ENCODE peak calls at places on chromosomes 13 and 19, in nine cellular contexts. H is HAP-1, V is Caco-2, B is SK-N-SH, E is prostate gland, F is esophagus muscularis mucosa, Y is left ventricle myocardium inferior, O is A549, S is Karpas-422. N is an unnamed sample. For H3K4me1, the result is how much of the 10 kb centered on the place peaks cover.

GRCh38 chr13:28349371-28349770 is 145.6 kb downstream of the FLT1 start:
- DNase-seq in H (no peak), V (no peak), B (peak), E (no peak), F (no peak), Y (no peak), O (no peak), S (no peak), N (no peak)

GRCh38 chr19:2246801-2247361 is 2.2 kb upstream of the AMH start:
- DNase-seq in H (no peak), V (no peak), B (peak), E (no peak), F (no peak), Y (peak), O (no peak), S (no peak), N (no peak)

GRCh38 chr19:6381030-6381750 is 5.5 kb upstream of the PSPN start:
- DNase-seq in H (no peak), V (no peak), B (no peak), E (no peak), F (no peak), Y (no peak), O (no peak), S (peak), N (no peak)

GRCh38 chr13:108700421-108701170 is 71.2 kb downstream of the MYO16 start:
- DNase-seq in H (no peak), V (no peak), B (no peak), E (no peak), F (no peak), Y (no peak), O (peak), S (no peak), N (no peak)

GRCh38 chr19:57267294-57267693 is 13.0 kb upstream of the ZNF460 start:
- DNase-seq in H (peak), V (peak), B (no peak), E (no peak), F (no peak), Y (no peak), O (no peak), S (peak), N (no peak)

GRCh38 chr19:13252569-13253335 is 102.5 kb downstream of the IER2 start:
- DNase-seq in H (no peak), V (no peak), B (no peak), E (no peak), F (no peak), Y (no peak), O (no peak), S (no peak), N (no peak)

GRCh38 chr19:16252459-16253205 is 54.9 kb downstream of the AP1M1 start:
- DNase-seq in H (no peak), V (no peak), B (peak), E (no peak), F (no peak), Y (peak), O (no peak), S (peak), N (peak)

GRCh38 chr19:3024870-3025515 is 4.1 kb downstream of the TLE2 start:
- DNase-seq in H (no peak), V (no peak), B (peak), E (no peak), F (no peak), Y (no peak), O (no peak), S (no peak), N (no peak)

GRCh38 chr13:113148407-113148806 is 10.0 kb upstream of the PROZ start:
- DNase-seq in H (no peak), V (no peak), B (no peak), E (no peak), F (no peak), Y (no peak), O (no peak), S (no peak), N (no peak)

GRCh38 chr19:34712606-34713261 is 21.3 kb upstream of the ZNF181 start:
- DNase-seq in H (peak), V (peak), B (peak), E (peak), F (no peak), Y (no peak), O (peak), S (peak), N (no peak)

GRCh38 chr13:90576067-90576466 is 771.4 kb upstream of the MIR17HG start:
- DNase-seq in H (no peak), V (no peak), B (no peak), E (no peak), F (no peak), Y (no peak), O (no peak), S (no peak), N (no peak)

GRCh38 chr13:35856721-35857346 is 274.3 kb downstream of the DCLK1 start:
- DNase-seq in H (no peak), V (no peak), B (no peak), E (no peak), F (peak), Y (no peak), O (no peak), S (no peak), N (no peak)

GRCh38 chr13:78562237-78562889 is 41.0 kb downstream of the POU4F1 start:
- DNase-seq in H (no peak), V (no peak), B (no peak), E (no peak), F (no peak), Y (no peak), O (no peak), S (no peak), N (no peak)

GRCh38 chr19:52494518-52494917 is 33.0 kb upstream of the ZNF808 start:
- DNase-seq in H (no peak), V (no peak), B (no peak), E (no peak), F (no peak), Y (no peak), O (no peak), S (no peak), N (no peak)

GRCh38 chr13:24176351-24177101 is 16.0 kb downstream of the SPATA13 start:
- DNase-seq in H (peak), V (no peak), B (no peak), E (no peak), F (no peak), Y (no peak), O (no peak), S (no peak), N (no peak)

GRCh38 chr13:101454767-101455166 is 2.3 kb downstream of the ITGBL1 start:
- DNase-seq in H (no peak), V (no peak), B (no peak), E (no peak), F (no peak), Y (no peak), O (no peak), S (no peak), N (no peak)

GRCh38 chr19:19459099-19459498 is 53.6 kb downstream of the GATAD2A start:
- DNase-seq in H (no peak), V (no peak), B (no peak), E (no peak), F (no peak), Y (no peak), O (no peak), S (no peak), N (no peak)

GRCh38 chr19:13717194-13717643 is 47.1 kb upstream of the MRI1 start:
- DNase-seq in H (no peak), V (no peak), B (no peak), E (no peak), F (no peak), Y (no peak), O (no peak), S (no peak), N (no peak)

GRCh38 chr19:45200614-45201013 is 22.0 kb downstream of the BLOC1S3 start:
- DNase-seq in H (no peak), V (peak), B (no peak), E (no peak), F (no peak), Y (no peak), O (no peak), S (peak), N (no peak)

GRCh38 chr19:58007285-58007684 is 4.7 kb upstream of the ZNF606 start:
- DNase-seq in H (no peak), V (no peak), B (no peak), E (no peak), F (no peak), Y (no peak), O (no peak), S (peak), N (no peak)

GRCh38 chr19:289651-290538 is 1.3 kb downstream of the PLPP2 start:
- DNase-seq in H (no peak), V (no peak), B (peak), E (peak), F (no peak), Y (no peak), O (peak), S (no peak), N (peak)

GRCh38 chr13:44396963-44397580 is 23.4 kb downstream of the SERP2 start:
- DNase-seq in H (no peak), V (peak), B (peak), E (no peak), F (no peak), Y (peak), O (no peak), S (no peak), N (no peak)

GRCh38 chr13:41973247-41973741 is 12.4 kb upstream of the VWA8 start:
- DNase-seq in H (no peak), V (no peak), B (no peak), E (no peak), F (no peak), Y (no peak), O (no peak), S (no peak), N (no peak)

GRCh38 chr13:47904239-47904638 is 96.8 kb downstream of the SUCLA2 start:
- DNase-seq in H (no peak), V (no peak), B (no peak), E (no peak), F (no peak), Y (no peak), O (no peak), S (peak), N (no peak)

GRCh38 chr19:49335784-49336481 is 727 bp downstream of the CD37 start:
- DNase-seq in H (no peak), V (peak), B (no peak), E (no peak), F (peak), Y (no peak), O (no peak), S (no peak), N (peak)

GRCh38 chr13:114264886-114265611 is 16.4 kb upstream of the UPF3A start:
- DNase-seq in H (peak), V (no peak), B (no peak), E (no peak), F (no peak), Y (no peak), O (no peak), S (no peak), N (no peak)

GRCh38 chr13:94323746-94324408 is 155.6 kb downstream of the DCT start:
- DNase-seq in H (no peak), V (no peak), B (no peak), E (no peak), F (no peak), Y (no peak), O (no peak), S (no peak), N (no peak)

GRCh38 chr13:40233731-40234195 is 432.7 kb downstream of the FOXO1 start:
- DNase-seq in H (no peak), V (no peak), B (no peak), E (peak), F (no peak), Y (peak), O (no peak), S (no peak), N (no peak)

GRCh38 chr13:95181586-95181985 is 119.7 kb downstream of the ABCC4 start:
- DNase-seq in H (no peak), V (no peak), B (no peak), E (no peak), F (no peak), Y (no peak), O (no peak), S (no peak), N (no peak)

GRCh38 chr13:89457977-89458376 is 1786.8 kb downstream of the SLITRK5 start:
- DNase-seq in H (no peak), V (no peak), B (no peak), E (no peak), F (no peak), Y (no peak), O (no peak), S (no peak), N (no peak)

GRCh38 chr19:2631213-2631821 is 71.2 kb downstream of the GNG7 start:
- DNase-seq in H (no peak), V (no peak), B (no peak), E (no peak), F (no peak), Y (no peak), O (no peak), S (peak), N (no peak)

GRCh38 chr13:96821381-96821780 is 172.9 kb downstream of the OXGR1 start:
- DNase-seq in H (no peak), V (no peak), B (no peak), E (no peak), F (no peak), Y (no peak), O (no peak), S (no peak), N (no peak)

GRCh38 chr19:34999498-35000337 is at the start of gene GRAMD1A:
- DNase-seq in H (peak), V (peak), B (peak), E (peak), F (peak), Y (peak), O (peak), S (peak), N (peak)

GRCh38 chr19:10424011-10424637 is 3.8 kb downstream of the PDE4A start:
- DNase-seq in H (peak), V (peak), B (peak), E (peak), F (no peak), Y (peak), O (peak), S (peak), N (peak)

GRCh38 chr19:6023085-6023682 is 45.2 kb upstream of the RANBP3 start:
- DNase-seq in H (no peak), V (no peak), B (peak), E (no peak), F (no peak), Y (no peak), O (no peak), S (no peak), N (peak)

GRCh38 chr13:38641164-38641948 is 45.5 kb upstream of the FREM2 start:
- DNase-seq in H (peak), V (no peak), B (peak), E (no peak), F (no peak), Y (no peak), O (no peak), S (no peak), N (no peak)

GRCh38 chr13:44685641-44686040 is 109.5 kb upstream of the TSC22D1 start:
- DNase-seq in H (no peak), V (no peak), B (no peak), E (no peak), F (no peak), Y (no peak), O (no peak), S (peak), N (no peak)

GRCh38 chr19:51002542-51003311 is 1.3 kb upstream of the KLK8 start:
- DNase-seq in H (no peak), V (peak), B (peak), E (no peak), F (no peak), Y (no peak), O (peak), S (peak), N (no peak)

GRCh38 chr19:51002101-51002532 is 713 bp upstream of the KLK8 start:
- DNase-seq in H (no peak), V (no peak), B (no peak), E (no peak), F (no peak), Y (no peak), O (no peak), S (no peak), N (no peak)

GRCh38 chr19:51000426-51000825 is 978 bp downstream of the KLK8 start:
- DNase-seq in H (no peak), V (no peak), B (no peak), E (no peak), F (no peak), Y (no peak), O (no peak), S (no peak), N (no peak)

GRCh38 chr19:51001495-51001894 is at the start of gene KLK8:
- DNase-seq in H (no peak), V (no peak), B (no peak), E (no peak), F (no peak), Y (no peak), O (no peak), S (no peak), N (no peak)

GRCh38 chr19:51000981-51001380 is 423 bp downstream of the KLK8 start:
- DNase-seq in H (no peak), V (no peak), B (no peak), E (no peak), F (no peak), Y (no peak), O (no peak), S (no peak), N (no peak)
- H3K4me3 ChIP-seq in H (no peak), V (no peak), B (no peak), E (no peak), F (no peak), Y (no peak), O (no peak), S (no peak), N (no peak)

GRCh38 chr13:99436013-99436412 is 65.3 kb upstream of the TM9SF2 start:
- DNase-seq in H (no peak), V (no peak), B (no peak), E (no peak), F (no peak), Y (no peak), O (no peak), S (no peak), N (no peak)
- H3K4me1 ChIP-seq in H (under half), V (under half), B (under half), E (under half), F (under half), Y (under half), O (under half), S (half or more), N (under half)

GRCh38 chr13:50894504-50894903 is 15.1 kb upstream of the RNASEH2B start:
- DNase-seq in H (no peak), V (no peak), B (no peak), E (no peak), F (no peak), Y (no peak), O (no peak), S (no peak), N (no peak)
- H3K4me3 ChIP-seq in H (no peak), V (no peak), B (no peak), E (no peak), F (no peak), Y (no peak), O (no peak), S (no peak), N (no peak)

DNA sequence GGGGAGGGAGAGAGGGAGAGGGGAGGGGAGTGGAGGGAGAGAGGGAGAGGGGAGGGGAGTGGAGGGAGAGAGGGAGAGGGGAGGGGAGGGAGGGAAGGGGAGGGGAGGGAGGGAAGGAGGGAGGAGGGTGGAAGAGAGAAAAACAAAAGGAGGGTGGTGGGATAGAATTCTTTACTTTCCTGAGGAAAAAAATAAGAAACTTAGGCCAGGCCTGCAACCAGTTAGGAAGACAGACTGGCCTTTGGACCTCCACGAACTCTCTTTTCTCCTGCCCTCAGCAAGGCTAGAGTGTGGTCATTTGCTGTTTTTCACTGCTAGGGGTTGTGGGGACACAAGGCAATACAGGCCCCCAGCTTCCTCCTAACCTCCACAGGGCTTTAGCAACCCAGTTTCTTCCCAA is 4.2 kb downstream of the CCDC8 start:
- DNase-seq in H (no peak), V (no peak), B (no peak), E (no peak), F (no peak), Y (no peak), O (no peak), S (no peak), N (no peak)
- H3K4me1 ChIP-seq in H (under half), V (under half), B (under half), E (under half), F (under half), Y (half or more), O (under half), S (under half), N (under half)

N was measured in aorta.